ENCODE peak calls at places on chromosomes 7 and 10, in seven cellular contexts. I is fibroblast of lung, O is lung, V is upper lobe of right lung, G is testis, K is astrocyte, N is psoas muscle. Y is an unnamed sample. For H3K9me3, the result is how much of the 10 kb centered on the place peaks cover.

GRCh38 chr10:4459531-4459930 is 366.5 kb upstream of the AKR1E2 start:
- DNase-seq in G (no peak), O (no peak), K (peak), I (peak), V (no peak), N (no peak), Y (no peak)

GRCh38 chr7:1532456-1533254 is 2.2 kb downstream of the MAFK start:
- DNase-seq in K (peak), O (peak), N (peak), I (peak), V (peak), G (peak), Y (peak)

GRCh38 chr7:94303736-94304135 is 91.0 kb upstream of the COL1A2 start:
- DNase-seq in N (no peak), G (peak), V (no peak), O (no peak), I (peak), K (peak), Y (no peak)

GRCh38 chr7:151010307-151011096 is 13.8 kb downstream of the ATG9B start:
- DNase-seq in I (peak), O (no peak), N (no peak), K (no peak), V (no peak), G (no peak), Y (peak)

GRCh38 chr10:74888947-74889661 is 62.7 kb downstream of the KAT6B start:
- DNase-seq in V (no peak), K (no peak), I (no peak), G (no peak), O (no peak), N (no peak), Y (no peak)

GRCh38 chr7:135098391-135098790 is 49.5 kb upstream of the TMEM140 start:
- DNase-seq in G (no peak), O (no peak), N (no peak), K (no peak), I (no peak), V (no peak), Y (no peak)

GRCh38 chr7:4151926-4152549 is 530.1 kb upstream of the FOXK1 start:
- DNase-seq in N (peak), I (no peak), V (no peak), O (no peak), K (no peak), G (peak), Y (no peak)

GRCh38 chr7:116075351-116076145 is 45.0 kb upstream of the TFEC start:
- DNase-seq in O (no peak), V (peak), N (peak), I (peak), G (no peak), K (no peak), Y (peak)

GRCh38 chr7:81902536-81902935 is 132.7 kb upstream of the HGF start:
- DNase-seq in G (no peak), N (no peak), I (no peak), O (no peak), V (no peak), K (no peak), Y (no peak)

GRCh38 chr7:81908220-81908619 is 138.4 kb upstream of the HGF start:
- DNase-seq in V (no peak), N (no peak), I (no peak), O (no peak), G (no peak), K (no peak), Y (no peak)

GRCh38 chr7:81903115-81903514 is 133.3 kb upstream of the HGF start:
- DNase-seq in N (no peak), O (no peak), V (no peak), K (no peak), I (no peak), G (no peak), Y (no peak)
- H3K9me3 ChIP-seq in N (under half), O (under half), V (under half), K (under half), I (under half), G (under half), Y (under half)

DNA sequence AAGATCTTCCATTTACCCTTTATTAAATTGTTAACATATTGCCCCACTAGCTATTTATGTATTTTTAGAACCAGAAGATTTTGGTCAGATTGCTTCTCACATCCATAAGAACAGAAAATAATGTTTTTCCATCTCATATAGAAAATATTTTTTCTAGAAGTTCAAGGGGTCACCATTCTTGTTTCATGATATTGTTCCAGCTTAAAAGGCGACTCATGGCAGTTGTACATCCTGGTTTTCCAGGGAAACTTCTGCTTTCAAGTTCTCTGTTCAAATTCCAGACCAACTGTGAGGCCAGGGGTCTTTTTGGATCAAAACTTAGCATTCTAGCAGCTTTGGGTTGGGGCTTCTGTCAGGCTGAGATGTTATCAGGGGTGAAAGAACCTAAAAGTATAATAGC is 84.4 kb downstream of the LRRC4 start:
- DNase-seq in G (no peak), I (peak), O (no peak), N (no peak), V (no peak), K (no peak), Y (no peak)
- H3K4me3 ChIP-seq in G (no peak), I (no peak), O (no peak), N (no peak), V (no peak), K (no peak), Y (no peak)

DNA sequence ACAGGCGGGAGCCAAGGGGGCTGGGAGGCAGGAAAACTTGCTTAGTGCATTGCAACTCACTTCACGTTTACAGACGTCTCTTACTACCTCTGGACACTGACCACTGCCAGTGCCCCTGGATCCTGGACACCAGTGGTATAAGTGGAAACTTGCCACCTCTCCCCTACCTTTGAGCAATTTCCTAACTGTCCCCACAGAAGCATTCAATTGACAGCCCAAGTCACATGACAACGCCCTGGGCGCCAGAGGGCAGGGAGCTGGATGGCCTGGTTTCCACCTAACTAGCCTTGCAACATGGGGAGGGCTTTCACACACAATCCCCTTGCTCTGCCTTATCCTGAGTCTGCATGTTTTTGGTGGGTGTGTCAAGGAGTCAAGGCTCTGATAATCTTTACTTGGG is 113.8 kb downstream of the DYNC2I1 start:
- DNase-seq in K (no peak), O (no peak), N (no peak), V (no peak), I (no peak), G (no peak), Y (no peak)
- H3K9me3 ChIP-seq in K (under half), O (under half), N (under half), V (under half), I (under half), G (under half), Y (under half)

DNA sequence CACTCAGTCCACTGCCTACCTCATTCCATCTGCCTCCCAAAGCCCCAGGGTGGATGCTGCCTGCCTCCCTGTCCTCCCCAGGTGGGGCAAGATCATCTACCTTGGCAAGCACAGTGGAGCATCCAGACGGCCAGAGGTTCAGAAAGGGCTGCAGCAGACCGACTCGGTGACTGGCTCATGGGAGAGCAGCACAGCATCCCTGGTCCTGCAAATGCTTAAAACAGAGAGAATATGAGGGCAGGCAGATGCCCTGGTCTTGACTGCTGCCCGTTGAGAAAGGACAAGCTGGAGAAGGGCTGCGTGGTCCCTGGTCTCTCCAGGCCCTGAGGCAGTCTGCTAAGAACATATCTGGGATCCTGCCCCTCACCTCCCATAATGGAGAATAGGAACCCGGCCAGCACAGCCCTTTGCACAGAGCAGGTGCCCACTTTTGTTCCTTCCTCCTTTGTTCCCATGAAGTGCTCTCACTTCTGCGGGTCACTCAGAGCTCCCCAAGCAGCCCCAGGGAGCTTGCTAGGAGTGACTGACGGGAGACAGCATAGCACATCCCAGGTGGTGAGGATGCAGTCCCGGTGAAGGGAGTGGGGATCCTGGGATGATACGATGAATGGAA is 1.4 kb downstream of the HPS1 start:
- DNase-seq in O (no peak), G (no peak), N (no peak), I (no peak), V (no peak), K (no peak), Y (no peak)
- H3K4me3 ChIP-seq in O (no peak), G (no peak), N (peak), I (peak), V (peak), K (peak), Y (peak)